ENCODE peak calls at places on chromosomes 11 and 22, in eight cellular contexts. P, J, Z, M, C, R, S and G are unnamed samples. For H3K4me1, the result is how much of the 10 kb centered on the place peaks cover.

GRCh38 chr22:49951001-49951677 is 9.4 kb upstream of the PIM3 start:
- DNase-seq in P (no peak), J (peak), Z (no peak), M (peak), C (no peak), R (no peak), S (no peak), G (no peak)

GRCh38 chr11:953513-953912 is 27.8 kb downstream of the AP2A2 start:
- DNase-seq in P (no peak), J (no peak), Z (no peak), M (no peak), C (no peak), R (no peak), S (peak), G (no peak)

GRCh38 chr11:134196756-134197155 is 27.0 kb downstream of the NCAPD3 start:
- DNase-seq in P (no peak), J (no peak), Z (no peak), M (no peak), C (no peak), R (no peak), S (no peak), G (no peak)

GRCh38 chr22:39560127-39560526 is 10.4 kb upstream of the CACNA1I start:
- DNase-seq in P (no peak), J (no peak), Z (no peak), M (no peak), C (no peak), R (no peak), S (no peak), G (no peak)

GRCh38 chr22:46425011-46425410 is 89.5 kb downstream of the TRMU start:
- DNase-seq in P (no peak), J (no peak), Z (no peak), M (no peak), C (no peak), R (no peak), S (no peak), G (no peak)

GRCh38 chr11:47248304-47248663 is 330 bp downstream of the ACP2 start:
- DNase-seq in P (no peak), J (no peak), Z (no peak), M (no peak), C (no peak), R (no peak), S (no peak), G (no peak)

GRCh38 chr11:86459002-86459385 is 84.3 kb downstream of the CCDC81 start:
- DNase-seq in P (no peak), J (no peak), Z (no peak), M (no peak), C (no peak), R (no peak), S (no peak), G (no peak)

GRCh38 chr22:50039669-50040458 is 18.2 kb downstream of the TTLL8 start:
- DNase-seq in P (no peak), J (no peak), Z (no peak), M (no peak), C (no peak), R (no peak), S (no peak), G (no peak)

GRCh38 chr11:104073950-104074349 is 37.5 kb downstream of the DDI1 start:
- DNase-seq in P (peak), J (no peak), Z (no peak), M (peak), C (peak), R (peak), S (no peak), G (peak)

GRCh38 chr22:25551396-25551795 is 13.1 kb upstream of the GRK3 start:
- DNase-seq in P (no peak), J (no peak), Z (no peak), M (no peak), C (no peak), R (no peak), S (no peak), G (no peak)

GRCh38 chr11:2175659-2176058 is 4.0 kb upstream of the TH start:
- DNase-seq in P (no peak), J (peak), Z (no peak), M (no peak), C (no peak), R (no peak), S (no peak), G (no peak)

GRCh38 chr11:75558939-75559843 is 2.9 kb upstream of the SERPINH1 start:
- DNase-seq in P (no peak), J (peak), Z (no peak), M (peak), C (peak), R (no peak), S (no peak), G (no peak)

GRCh38 chr22:28424427-28425080 is 255.1 kb downstream of the TTC28 start:
- DNase-seq in P (peak), J (no peak), Z (no peak), M (no peak), C (no peak), R (no peak), S (no peak), G (no peak)

GRCh38 chr22:22450343-22450839 is 58.2 kb downstream of the ZNF280B start:
- DNase-seq in P (no peak), J (no peak), Z (no peak), M (no peak), C (no peak), R (no peak), S (no peak), G (no peak)

GRCh38 chr22:27988704-27989103 is 69.6 kb upstream of the PITPNB start:
- DNase-seq in P (no peak), J (no peak), Z (no peak), M (no peak), C (no peak), R (no peak), S (no peak), G (no peak)

GRCh38 chr11:28615542-28615941 is 507.4 kb downstream of the METTL15 start:
- DNase-seq in P (peak), J (no peak), Z (no peak), M (no peak), C (no peak), R (no peak), S (no peak), G (no peak)

GRCh38 chr11:8066036-8066910 is 14.7 kb upstream of the TUB start:
- DNase-seq in P (no peak), J (no peak), Z (no peak), M (no peak), C (no peak), R (no peak), S (no peak), G (no peak)

GRCh38 chr11:91749231-91749630 is 475.4 kb upstream of the FAT3 start:
- DNase-seq in P (no peak), J (no peak), Z (no peak), M (no peak), C (no peak), R (no peak), S (no peak), G (no peak)

GRCh38 chr11:1887451-1888346 is 4.0 kb downstream of the PRR33 start:
- DNase-seq in P (no peak), J (peak), Z (no peak), M (no peak), C (no peak), R (no peak), S (no peak), G (no peak)

GRCh38 chr22:37777122-37777687 is 30.5 kb upstream of the GCAT start:
- DNase-seq in P (no peak), J (peak), Z (no peak), M (peak), C (peak), R (peak), S (peak), G (peak)

GRCh38 chr11:134261626-134262488 is 8.5 kb downstream of the ACAD8 start:
- DNase-seq in P (peak), J (no peak), Z (no peak), M (peak), C (peak), R (no peak), S (no peak), G (peak)

GRCh38 chr11:7637447-7638157 is 35.7 kb downstream of the CYB5R2 start:
- DNase-seq in P (no peak), J (no peak), Z (no peak), M (no peak), C (peak), R (peak), S (no peak), G (no peak)

GRCh38 chr11:60880635-60881282 is 13.4 kb downstream of the ZP1 start:
- DNase-seq in P (no peak), J (no peak), Z (no peak), M (no peak), C (no peak), R (no peak), S (no peak), G (no peak)

GRCh38 chr11:75445315-75445953 is 12.4 kb upstream of the KLHL35 start:
- DNase-seq in P (peak), J (peak), Z (peak), M (peak), C (peak), R (peak), S (peak), G (peak)

GRCh38 chr22:33842421-33843094 is 77.7 kb downstream of the LARGE1 start:
- DNase-seq in P (no peak), J (no peak), Z (no peak), M (no peak), C (no peak), R (no peak), S (no peak), G (no peak)

GRCh38 chr11:81039916-81040530 is 1599.2 kb upstream of the TENM4 start:
- DNase-seq in P (no peak), J (no peak), Z (no peak), M (peak), C (peak), R (no peak), S (no peak), G (no peak)

GRCh38 chr11:16587670-16588069 is 150.8 kb upstream of the C11orf58 start:
- DNase-seq in P (no peak), J (no peak), Z (no peak), M (no peak), C (no peak), R (peak), S (no peak), G (no peak)

GRCh38 chr11:73655686-73656085 is 9.3 kb downstream of the PLEKHB1 start:
- DNase-seq in P (no peak), J (no peak), Z (no peak), M (no peak), C (no peak), R (no peak), S (no peak), G (no peak)

GRCh38 chr11:126799974-126800373 is 200.6 kb downstream of the KIRREL3 start:
- DNase-seq in P (no peak), J (no peak), Z (no peak), M (no peak), C (no peak), R (no peak), S (no peak), G (no peak)

GRCh38 chr22:43841742-43842141 is 20.6 kb downstream of the SULT4A1 start:
- DNase-seq in P (no peak), J (no peak), Z (no peak), M (no peak), C (no peak), R (no peak), S (peak), G (no peak)

GRCh38 chr11:67053896-67054850 is 2.5 kb upstream of the RHOD start:
- DNase-seq in P (peak), J (peak), Z (no peak), M (peak), C (peak), R (peak), S (peak), G (peak)

GRCh38 chr11:101323997-101324396 is 194.4 kb upstream of the PGR start:
- DNase-seq in P (peak), J (no peak), Z (no peak), M (no peak), C (peak), R (no peak), S (peak), G (no peak)

GRCh38 chr11:102071497-102072472 is 24.5 kb downstream of the CFAP300 start:
- DNase-seq in P (no peak), J (no peak), Z (no peak), M (no peak), C (no peak), R (no peak), S (no peak), G (no peak)

GRCh38 chr11:86473991-86474833 is 99.5 kb downstream of the CCDC81 start:
- DNase-seq in P (peak), J (no peak), Z (no peak), M (no peak), C (no peak), R (peak), S (no peak), G (no peak)

GRCh38 chr11:10678106-10678505 is 15.4 kb downstream of the IRAG1 start:
- DNase-seq in P (no peak), J (no peak), Z (no peak), M (no peak), C (no peak), R (no peak), S (no peak), G (no peak)
- H3K4me1 ChIP-seq in P (under half), J (under half), Z (under half), M (under half), C (under half), R (under half), S (under half), G (under half)

GRCh38 chr22:19951351-19951750 is 9.7 kb upstream of the TXNRD2 start:
- DNase-seq in P (no peak), J (peak), Z (no peak), M (no peak), C (no peak), R (no peak), S (no peak), G (no peak)
- H3K4me1 ChIP-seq in P (under half), J (under half), Z (under half), M (under half), C (under half), R (under half), S (under half), G (under half)

GRCh38 chr22:24153959-24154358 is 27.3 kb upstream of the SUSD2 start:
- DNase-seq in P (no peak), J (no peak), Z (no peak), M (no peak), C (no peak), R (no peak), S (no peak), G (no peak)

GRCh38 chr22:24156146-24156914 is 25.0 kb upstream of the SUSD2 start:
- DNase-seq in P (no peak), J (no peak), Z (peak), M (peak), C (no peak), R (no peak), S (peak), G (peak)

GRCh38 chr22:24155597-24156145 is 25.6 kb upstream of the SUSD2 start:
- DNase-seq in P (peak), J (peak), Z (no peak), M (peak), C (peak), R (peak), S (peak), G (peak)

GRCh38 chr22:24154826-24155225 is 26.5 kb upstream of the SUSD2 start:
- DNase-seq in P (no peak), J (no peak), Z (no peak), M (no peak), C (no peak), R (no peak), S (no peak), G (no peak)

GRCh38 chr22:24153353-24153752 is 27.9 kb upstream of the SUSD2 start:
- DNase-seq in P (no peak), J (no peak), Z (no peak), M (peak), C (no peak), R (no peak), S (no peak), G (no peak)
- H3K4me1 ChIP-seq in P (under half), J (under half), Z (under half), M (under half), C (under half), R (under half), S (under half), G (under half)

DNA sequence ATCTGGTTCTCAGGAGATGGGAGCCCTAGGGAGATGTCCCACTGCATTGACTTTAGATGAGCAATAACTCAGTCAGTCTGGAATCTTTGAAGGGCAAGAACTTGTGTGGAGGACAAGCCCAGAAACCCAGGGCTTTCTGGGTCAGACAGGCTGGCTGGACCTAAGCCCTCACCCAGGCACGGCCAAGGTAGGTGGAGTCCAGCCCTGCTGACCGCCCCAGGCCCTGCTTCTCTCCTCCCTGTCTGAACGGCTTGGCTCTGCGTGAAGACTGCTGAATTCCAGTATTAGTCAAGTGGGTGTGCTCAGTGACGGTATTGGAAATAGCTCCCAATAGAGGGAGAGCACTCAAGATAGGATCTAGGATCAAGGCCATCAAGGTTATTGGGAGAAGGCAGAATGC is 6.1 kb downstream of the CXCR5 start:
- DNase-seq in P (no peak), J (peak), Z (no peak), M (peak), C (peak), R (peak), S (no peak), G (no peak)
- H3K4me1 ChIP-seq in P (under half), J (under half), Z (under half), M (under half), C (under half), R (under half), S (under half), G (under half)

DNA sequence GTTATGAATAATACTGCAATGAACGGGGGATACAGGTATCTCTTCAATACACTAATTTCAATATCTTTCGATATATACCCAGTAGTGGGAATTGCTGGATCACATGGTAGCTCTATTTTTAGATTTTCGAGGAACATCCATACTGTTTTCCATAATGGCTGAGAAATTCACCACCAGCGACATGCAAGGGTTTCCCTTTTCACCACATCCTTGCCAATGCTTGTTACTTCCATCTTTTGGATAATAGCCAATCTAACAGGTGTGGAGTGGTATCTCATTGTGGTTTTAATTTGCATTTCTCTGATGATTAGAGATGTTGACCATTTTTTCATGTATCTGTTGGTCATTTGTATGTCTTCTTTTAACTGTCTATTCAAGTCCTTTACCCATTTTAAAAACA is 5.9 kb downstream of the IL10RA start:
- DNase-seq in P (no peak), J (no peak), Z (no peak), M (no peak), C (no peak), R (no peak), S (no peak), G (no peak)
- H3K4me1 ChIP-seq in P (under half), J (under half), Z (half or more), M (under half), C (under half), R (under half), S (under half), G (under half)